ENCODE peak calls at places on chromosomes 7 and 10, in five cellular contexts. U is heart right ventricle, Z is AG10803, S is H1, A is A549. N is an unnamed sample.

GRCh38 chr10:47123889-47124288 is 176.1 kb upstream of the GDF10 start:
- DNase-seq in U (no peak), Z (no peak), S (peak), A (no peak), N (no peak)

GRCh38 chr7:78379148-78379547 is 580.6 kb downstream of the PHTF2 start:
- DNase-seq in U (no peak), Z (peak), S (no peak), A (no peak), N (peak)

GRCh38 chr7:3461923-3462322 is 160.9 kb downstream of the SDK1 start:
- DNase-seq in U (no peak), Z (no peak), S (no peak), A (no peak), N (no peak)

GRCh38 chr7:22138886-22139285 is 193.2 kb upstream of the CDCA7L start:
- DNase-seq in U (no peak), Z (no peak), S (no peak), A (no peak), N (no peak)

GRCh38 chr10:122143238-122143841 is 127.8 kb upstream of the BTBD16 start:
- DNase-seq in U (no peak), Z (no peak), S (no peak), A (no peak), N (no peak)

GRCh38 chr7:388461-388960 is 98.5 kb downstream of the FOXL3 start:
- DNase-seq in U (peak), Z (no peak), S (no peak), A (no peak), N (no peak)

GRCh38 chr10:33749809-33750208 is 415.3 kb upstream of the NRP1 start:
- DNase-seq in U (no peak), Z (no peak), S (no peak), A (no peak), N (no peak)

GRCh38 chr7:22351329-22351692 is 5.6 kb downstream of the RAPGEF5 start:
- DNase-seq in U (no peak), Z (no peak), S (no peak), A (no peak), N (no peak)

GRCh38 chr7:916291-916941 is 38.1 kb downstream of the ADAP1 start:
- DNase-seq in U (peak), Z (no peak), S (no peak), A (no peak), N (no peak)

GRCh38 chr7:20959281-20959680 is 172.6 kb upstream of the SP8 start:
- DNase-seq in U (no peak), Z (no peak), S (no peak), A (no peak), N (no peak)

GRCh38 chr10:119191881-119192280 is 13.3 kb upstream of the PRDX3 start:
- DNase-seq in U (no peak), Z (no peak), S (no peak), A (no peak), N (no peak)

GRCh38 chr10:24894309-24894708 is 58.1 kb downstream of the PRTFDC1 start:
- DNase-seq in U (no peak), Z (peak), S (no peak), A (no peak), N (peak)

GRCh38 chr10:80599424-80599847 is 61.7 kb downstream of the SH2D4B start:
- DNase-seq in U (peak), Z (peak), S (peak), A (peak), N (no peak)

GRCh38 chr10:28939352-28940157 is 262.2 kb downstream of the BAMBI start:
- DNase-seq in U (peak), Z (peak), S (peak), A (peak), N (peak)

GRCh38 chr7:36117201-36117840 is 35.7 kb upstream of the EEPD1 start:
- DNase-seq in U (no peak), Z (no peak), S (no peak), A (no peak), N (no peak)

GRCh38 chr10:49645417-49646255 is 31.8 kb downstream of the CHAT start:
- DNase-seq in U (no peak), Z (no peak), S (no peak), A (no peak), N (no peak)

GRCh38 chr7:12570148-12570528 is 382 bp upstream of the SCIN start:
- DNase-seq in U (no peak), Z (no peak), S (no peak), A (peak), N (no peak)

GRCh38 chr7:129882531-129882930 is 70.2 kb downstream of the UBE2H start:
- DNase-seq in U (no peak), Z (peak), S (no peak), A (no peak), N (no peak)

GRCh38 chr7:42292991-42293521 is 56.0 kb upstream of the GLI3 start:
- DNase-seq in U (no peak), Z (no peak), S (no peak), A (no peak), N (no peak)

GRCh38 chr10:73480158-73480557 is 15.7 kb downstream of the PPP3CB start:
- DNase-seq in U (no peak), Z (peak), S (no peak), A (no peak), N (no peak)

GRCh38 chr7:150399861-150400778 is 21.0 kb downstream of the ZNF775 start:
- DNase-seq in U (no peak), Z (peak), S (no peak), A (no peak), N (no peak)

GRCh38 chr10:77082601-77083252 is 554.9 kb downstream of the KCNMA1 start:
- DNase-seq in U (no peak), Z (peak), S (peak), A (no peak), N (no peak)

GRCh38 chr10:77603529-77603927 is 34.1 kb downstream of the KCNMA1 start:
- DNase-seq in U (no peak), Z (peak), S (no peak), A (no peak), N (no peak)

GRCh38 chr10:60105195-60105812 is 198.9 kb upstream of the CCDC6 start:
- DNase-seq in U (no peak), Z (peak), S (no peak), A (no peak), N (no peak)

GRCh38 chr10:79241629-79241989 is 105.7 kb upstream of the PPIF start:
- DNase-seq in U (no peak), Z (no peak), S (no peak), A (no peak), N (no peak)

GRCh38 chr10:9051328-9051974 is 997.0 kb downstream of the GATA3 start:
- DNase-seq in U (no peak), Z (no peak), S (no peak), A (no peak), N (no peak)

GRCh38 chr10:125641398-125641797 is 41.6 kb downstream of the TEX36 start:
- DNase-seq in U (no peak), Z (no peak), S (no peak), A (no peak), N (no peak)

GRCh38 chr7:151759591-151760042 is 117.3 kb downstream of the PRKAG2 start:
- DNase-seq in U (no peak), Z (peak), S (peak), A (peak), N (no peak)

GRCh38 chr10:96863922-96864543 is 31.9 kb downstream of the LCOR start:
- DNase-seq in U (no peak), Z (peak), S (no peak), A (peak), N (no peak)

GRCh38 chr7:33873981-33874750 is 31.2 kb upstream of the BMPER start:
- DNase-seq in U (no peak), Z (peak), S (no peak), A (peak), N (peak)

GRCh38 chr7:1694981-1695511 is 25.0 kb downstream of the ELFN1 start:
- DNase-seq in U (no peak), Z (no peak), S (peak), A (no peak), N (no peak)

GRCh38 chr7:30531286-30531685 is 26.7 kb upstream of the GGCT start:
- DNase-seq in U (no peak), Z (no peak), S (no peak), A (no peak), N (no peak)

GRCh38 chr7:105906690-105907089 is 30.3 kb upstream of the ATXN7L1 start:
- DNase-seq in U (no peak), Z (peak), S (no peak), A (no peak), N (no peak)

GRCh38 chr7:130914589-130915294 is 180.7 kb upstream of the KLF14 start:
- DNase-seq in U (no peak), Z (no peak), S (no peak), A (no peak), N (no peak)

GRCh38 chr7:2939193-2939885 is 95.2 kb upstream of the GNA12 start:
- DNase-seq in U (no peak), Z (peak), S (no peak), A (no peak), N (no peak)

GRCh38 chr10:131127122-131127589 is 184.4 kb downstream of the TCERG1L start:
- DNase-seq in U (no peak), Z (no peak), S (no peak), A (no peak), N (no peak)

GRCh38 chr10:78641693-78642092 is 427.1 kb upstream of the ZMIZ1 start:
- DNase-seq in U (no peak), Z (no peak), S (no peak), A (no peak), N (no peak)

GRCh38 chr7:137302075-137302474 is 41.5 kb downstream of the PTN start:
- DNase-seq in U (no peak), Z (no peak), S (no peak), A (no peak), N (no peak)

GRCh38 chr10:101353692-101354583 is at the start of gene BTRC:
- DNase-seq in U (peak), Z (peak), S (peak), A (peak), N (peak)

GRCh38 chr10:101354584-101355070 is 662 bp downstream of the BTRC start:
- DNase-seq in U (no peak), Z (no peak), S (no peak), A (no peak), N (no peak)

GRCh38 chr10:101356132-101356531 is 2.2 kb downstream of the BTRC start:
- DNase-seq in U (no peak), Z (no peak), S (no peak), A (no peak), N (no peak)

GRCh38 chr10:101357958-101358357 is 4.0 kb downstream of the BTRC start:
- DNase-seq in U (no peak), Z (no peak), S (no peak), A (no peak), N (no peak)

GRCh38 chr10:101355307-101355706 is 1.3 kb downstream of the BTRC start:
- DNase-seq in U (no peak), Z (no peak), S (no peak), A (no peak), N (no peak)
- H3K4me3 ChIP-seq in U (peak), Z (peak), S (peak), A (peak), N (peak)

GRCh38 chr7:128404143-128404681 is 5.6 kb downstream of the IMPDH1 start:
- DNase-seq in U (no peak), Z (no peak), S (no peak), A (no peak), N (no peak)
- H3K4me3 ChIP-seq in U (peak), Z (peak), S (no peak), A (peak), N (peak)

GRCh38 chr10:3775671-3776551 is 9.1 kb downstream of the KLF6 start:
- DNase-seq in U (no peak), Z (peak), S (peak), A (no peak), N (no peak)
- H3K4me3 ChIP-seq in U (no peak), Z (no peak), S (no peak), A (no peak), N (no peak)

GRCh38 chr7:43677864-43678263 is 51.5 kb downstream of the COA1 start:
- DNase-seq in U (no peak), Z (no peak), S (no peak), A (no peak), N (no peak)

GRCh38 chr7:43678315-43678714 is 51.0 kb downstream of the COA1 start:
- DNase-seq in U (no peak), Z (no peak), S (no peak), A (no peak), N (no peak)

GRCh38 chr7:43671520-43671919 is 57.8 kb downstream of the COA1 start:
- DNase-seq in U (no peak), Z (no peak), S (no peak), A (no peak), N (no peak)

GRCh38 chr7:43679210-43680068 is 49.9 kb downstream of the COA1 start:
- DNase-seq in U (no peak), Z (no peak), S (no peak), A (no peak), N (no peak)

DNA sequence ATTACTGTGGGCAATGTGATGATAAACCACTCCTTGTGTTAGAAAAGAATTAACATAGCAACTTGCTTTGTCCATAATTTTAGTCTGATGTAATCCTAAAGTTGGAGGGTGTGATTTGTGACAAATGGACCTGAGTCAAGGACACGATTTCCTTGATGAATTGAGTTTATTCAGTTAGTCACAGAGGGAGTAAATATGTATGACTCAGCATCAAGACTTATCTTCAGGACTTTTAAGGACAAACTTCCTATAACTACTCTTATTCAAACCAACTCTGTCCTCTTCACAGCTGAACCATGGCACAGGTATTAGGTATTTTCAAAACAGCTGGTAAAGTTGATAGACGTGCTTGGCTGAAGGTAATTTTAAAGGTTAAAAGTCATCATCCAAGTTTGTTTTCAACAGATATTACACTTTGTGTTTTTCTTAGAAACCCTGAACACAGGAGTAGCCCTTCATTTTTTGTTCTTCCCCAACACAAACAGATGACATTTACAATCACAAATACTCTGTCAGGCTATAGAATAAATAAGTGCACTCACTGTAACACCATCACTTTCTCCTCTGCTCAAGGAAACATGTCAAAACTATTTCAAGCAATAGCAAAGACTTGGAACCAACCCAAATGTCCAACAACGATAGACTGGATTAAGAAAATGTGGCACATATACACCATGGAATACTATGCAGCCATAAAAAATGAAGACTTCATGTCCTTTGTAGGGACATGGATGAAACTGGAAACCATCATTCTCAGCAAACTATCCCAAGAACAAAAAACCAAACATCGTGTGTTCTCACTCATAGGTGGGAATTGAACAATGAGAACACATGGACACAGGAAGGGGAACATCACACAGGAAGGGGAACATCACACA is 54.5 kb downstream of the COA1 start:
- DNase-seq in U (no peak), Z (peak), S (no peak), A (peak), N (peak)
- H3K4me3 ChIP-seq in U (no peak), Z (no peak), S (no peak), A (no peak), N (no peak)

GRCh38 chr10:132564249-132564605 is 26.6 kb downstream of the INPP5A start:
- DNase-seq in U (no peak), Z (no peak), S (no peak), A (no peak), N (no peak)
- H3K4me3 ChIP-seq in U (no peak), Z (no peak), S (no peak), A (no peak), N (no peak)

GRCh38 chr10:48452879-48453412 is 146.5 kb downstream of the MAPK8 start:
- DNase-seq in U (no peak), Z (no peak), S (no peak), A (no peak), N (no peak)
- H3K4me3 ChIP-seq in U (no peak), Z (no peak), S (no peak), A (no peak), N (no peak)

N was measured in skeletal muscle cell.